ENCODE peak calls at places on chromosome 9, in ten cellular contexts. M is HFF-Myc, O is left ventricle myocardium inferior, X is SK-N-SH, J is epithelial cell of proximal tubule, N is lower leg skin, G is OCI-LY7, Q is DND-41, A is WERI-Rb-1, W is IMR-90. V is an unnamed sample.

GRCh38 chr9:128304971-128305288 is 17.3 kb downstream of the TRUB2 start:
- DNase-seq in N (no peak), G (no peak), M (no peak), J (no peak), A (peak; percentile 95), W (peak; percentile 56), X (no peak), Q (no peak), O (no peak), V (peak; percentile 30)

GRCh38 chr9:755454-756381 is 85.8 kb upstream of the DMRT1 start:
- DNase-seq in A (no peak), X (no peak), J (no peak), N (no peak), W (peak; percentile 92), G (no peak), M (peak; percentile 71), Q (no peak), O (no peak), V (peak; percentile 70)

GRCh38 chr9:37421914-37422288 is 595 bp upstream of the GRHPR start:
- DNase-seq in A (no peak), Q (no peak), J (no peak), O (no peak), W (no peak), G (no peak), N (no peak), X (no peak), M (no peak), V (no peak)

GRCh38 chr9:14782652-14783051 is 60.1 kb upstream of the CER1 start:
- DNase-seq in M (no peak), N (no peak), O (no peak), G (no peak), X (no peak), A (no peak), W (no peak), J (no peak), Q (no peak), V (peak; percentile 49)

GRCh38 chr9:2639786-2640185 is 18.2 kb downstream of the VLDLR start:
- DNase-seq in M (no peak), N (no peak), J (no peak), A (no peak), O (no peak), G (no peak), X (no peak), W (no peak), Q (no peak), V (no peak)

GRCh38 chr9:85248514-85249312 is 493.0 kb downstream of the AGTPBP1 start:
- DNase-seq in X (no peak), G (no peak), W (no peak), A (no peak), M (no peak), N (no peak), J (no peak), O (no peak), Q (no peak), V (peak; percentile 6)

GRCh38 chr9:137771580-137771979 is 106.0 kb upstream of the CACNA1B start:
- DNase-seq in N (no peak), A (no peak), O (no peak), Q (no peak), W (no peak), J (no peak), X (no peak), M (no peak), G (no peak), V (no peak)

GRCh38 chr9:18216376-18216775 is 257.6 kb upstream of the ADAMTSL1 start:
- DNase-seq in W (no peak), O (no peak), A (no peak), M (no peak), N (no peak), Q (no peak), X (no peak), J (no peak), G (no peak), V (no peak)

GRCh38 chr9:119216891-119217290 is 152.3 kb downstream of the BRINP1 start:
- DNase-seq in J (no peak), Q (no peak), A (no peak), W (no peak), G (no peak), M (no peak), N (no peak), O (peak; percentile 20), X (no peak), V (no peak)

GRCh38 chr9:107759823-107760166 is 270.2 kb upstream of the KLF4 start:
- DNase-seq in N (no peak), J (no peak), Q (no peak), O (no peak), G (no peak), A (no peak), X (no peak), W (no peak), M (no peak), V (no peak)

GRCh38 chr9:29866556-29866955 is 2293.3 kb upstream of the C9orf72 start:
- DNase-seq in M (no peak), G (peak; percentile 2), W (no peak), X (no peak), N (no peak), A (no peak), Q (no peak), O (no peak), J (no peak), V (no peak)

GRCh38 chr9:128438343-128439109 is 17.3 kb upstream of the ODF2 start:
- DNase-seq in X (peak; percentile 93), Q (peak; percentile 86), A (peak; percentile 94), O (peak; percentile 87), J (no peak), G (peak; percentile 86), N (peak; percentile 75), M (peak; percentile 55), W (peak; percentile 67), V (peak; percentile 78)

GRCh38 chr9:134066923-134067851 is 639 bp downstream of the BRD3 start:
- DNase-seq in W (peak; percentile 31), G (peak; percentile 47), O (no peak), M (no peak), J (no peak), X (peak; percentile 81), A (no peak), Q (peak; percentile 58), N (no peak), V (no peak)

GRCh38 chr9:133597316-133597957 is 11.8 kb downstream of the FAM163B start:
- DNase-seq in J (no peak), M (no peak), X (no peak), A (no peak), N (no peak), W (no peak), G (peak; percentile 58), Q (no peak), O (no peak), V (no peak)

DNA sequence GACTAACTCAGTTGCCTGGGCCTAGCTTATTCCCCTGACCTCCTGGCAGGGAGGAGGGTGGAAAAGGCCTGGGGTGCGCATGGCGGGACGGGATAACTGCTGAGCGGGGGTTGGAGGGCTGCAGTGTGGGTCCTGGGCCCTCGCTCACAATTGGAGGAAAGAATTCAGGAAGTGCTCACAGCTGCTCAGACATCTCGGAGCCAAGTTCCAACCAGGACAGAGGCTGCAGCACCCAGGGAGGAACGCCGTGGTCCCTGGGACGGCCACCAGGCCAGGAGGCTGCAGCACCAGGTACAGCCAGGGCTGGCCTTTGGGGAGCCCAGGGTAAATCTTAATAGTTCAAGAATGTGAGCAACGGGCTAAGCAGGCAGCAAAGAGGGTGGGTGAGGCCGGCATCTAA is at the start of gene SPAAR:
- DNase-seq in A (no peak), O (peak; percentile 46), W (no peak), N (no peak), Q (no peak), M (no peak), X (no peak), J (no peak), G (no peak), V (no peak)
- H3K4me3 ChIP-seq in A (no peak within 1 kb of the TSS), O (peak within 1 kb of the TSS; percentile 67), W (no peak within 1 kb of the TSS), N (no peak within 1 kb of the TSS), Q (no peak within 1 kb of the TSS), M (no peak within 1 kb of the TSS), X (no peak within 1 kb of the TSS), J (no peak within 1 kb of the TSS), G (no peak within 1 kb of the TSS), V (peak within 1 kb of the TSS; percentile 49)

DNA sequence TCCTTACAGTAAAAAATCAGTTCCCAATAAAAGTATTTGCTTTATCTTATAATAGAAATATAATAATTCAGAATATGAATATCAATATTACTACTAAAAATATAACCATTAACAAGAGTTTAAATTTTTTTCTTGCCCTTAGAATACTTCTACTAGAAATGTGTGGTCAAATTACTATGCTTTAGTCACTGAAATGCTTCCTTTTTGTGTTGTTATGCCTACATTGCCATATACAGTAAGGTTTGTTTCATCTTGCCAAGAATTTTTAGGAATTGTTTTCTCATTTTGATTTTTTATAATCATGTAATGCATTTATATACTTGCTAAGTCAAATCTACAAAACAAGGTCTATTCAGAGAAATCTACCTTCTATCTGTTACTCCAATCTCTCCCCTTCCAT is 181.7 kb downstream of the CDK5RAP2 start:
- DNase-seq in W (peak; percentile 39), O (no peak), J (no peak), A (no peak), G (no peak), M (no peak), Q (no peak), N (no peak), X (no peak), V (no peak)
- TF ChIP-seq CTCF in W (no peak), O (no peak), J (no peak), A (no peak), G (no peak), M (no peak), Q (no peak), N (no peak), X (no peak), V (no peak)

GRCh38 chr9:136547508-136548215 is 1.8 kb upstream of the NOTCH1 start:
- DNase-seq in X (no peak), A (no peak), O (no peak), M (no peak), W (no peak), J (no peak), N (no peak), Q (no peak), G (no peak), V (no peak)
- H3K4me3 ChIP-seq in X (no peak overlapping the region), A (no peak overlapping the region), O (peak overlapping the region; percentile 98), M (no peak overlapping the region), W (no peak overlapping the region), J (no peak overlapping the region), N (no peak overlapping the region), Q (no peak overlapping the region), G (no peak overlapping the region), V (no peak overlapping the region)

GRCh38 chr9:10371824-10372223 is 241.0 kb downstream of the PTPRD start:
- DNase-seq in X (no peak), W (no peak), A (no peak), N (no peak), Q (no peak), O (no peak), J (no peak), G (no peak), M (no peak), V (no peak)
- TF ChIP-seq CTCF in X (no peak), W (no peak), A (no peak), N (no peak), Q (no peak), O (no peak), J (no peak), G (no peak), M (no peak), V (no peak)